ENCODE peak calls at places on chromosomes 2 and 18, in six cellular contexts. B is NCI-H345, I is 8988T, D is fibroblast of pulmonary artery, Y is posterior cingulate gyrus, A is posterior vena cava. C is an unnamed sample.
A peak's percentile ranks its signal among the peaks of the same experiment; 100 is the strongest.

GRCh38 chr2:12175323-12175722 is 428.9 kb downstream of the LPIN1 start:
- DNase-seq in D (no peak), A (no peak), I (no peak), Y (no peak), B (no peak), C (no peak)

GRCh38 chr2:190583507-190584337 is 49.2 kb upstream of the NEMP2 start:
- DNase-seq in D (no peak), A (no peak), I (no peak), B (peak; percentile 65), Y (no peak), C (no peak)

GRCh38 chr2:218332288-218332687 is 24.4 kb upstream of the CATIP start:
- DNase-seq in A (peak; percentile 79), Y (no peak), I (no peak), B (no peak), D (no peak), C (no peak)

GRCh38 chr2:19725392-19725791 is 176.4 kb downstream of the TTC32 start:
- DNase-seq in B (no peak), A (no peak), I (no peak), D (no peak), Y (no peak), C (no peak)

GRCh38 chr2:10839813-10840212 is 27.2 kb upstream of the PDIA6 start:
- DNase-seq in A (peak; percentile 58), I (no peak), D (peak; percentile 42), Y (no peak), B (no peak), C (peak; percentile 65)

GRCh38 chr2:227456772-227457171 is 15.2 kb upstream of the AGFG1 start:
- DNase-seq in Y (no peak), D (no peak), A (no peak), I (no peak), B (no peak), C (no peak)

GRCh38 chr2:152335851-152336102 is 803 bp downstream of the FMNL2 start:
- DNase-seq in I (no peak), D (no peak), B (peak; percentile 41), A (no peak), Y (peak; percentile 21), C (no peak)

GRCh38 chr18:44198296-44199284 is 482.1 kb upstream of the SETBP1 start:
- DNase-seq in I (no peak), A (no peak), B (peak; percentile 27), D (no peak), Y (no peak), C (no peak)

GRCh38 chr2:19675003-19675629 is 226.7 kb downstream of the TTC32 start:
- DNase-seq in B (no peak), D (no peak), A (no peak), Y (no peak), I (no peak), C (no peak)

GRCh38 chr2:71605173-71605641 is 151.8 kb downstream of the DYSF start:
- DNase-seq in D (peak; percentile 34), B (no peak), I (peak; percentile 6), A (peak; percentile 49), Y (no peak), C (no peak)

GRCh38 chr2:120480903-120481445 is 135.0 kb downstream of the INHBB start:
- DNase-seq in D (no peak), B (no peak), Y (no peak), I (no peak), A (no peak), C (no peak)

GRCh38 chr18:78649421-78649820 is 330.2 kb upstream of the SALL3 start:
- DNase-seq in A (peak; percentile 44), I (no peak), Y (no peak), B (no peak), D (no peak), C (no peak)

GRCh38 chr2:239772721-239773120 is 252.4 kb downstream of the NDUFA10 start:
- DNase-seq in A (no peak), B (no peak), D (no peak), I (no peak), Y (no peak), C (no peak)

GRCh38 chr2:40283111-40283909 is 168.6 kb downstream of the SLC8A1 start:
- DNase-seq in Y (no peak), A (no peak), D (no peak), B (no peak), I (no peak), C (no peak)

GRCh38 chr18:74183110-74183509 is 34.8 kb downstream of the TIMM21 start:
- DNase-seq in Y (no peak), D (no peak), B (peak; percentile 33), A (no peak), I (no peak), C (no peak)

GRCh38 chr2:41621578-41621977 is 426.2 kb upstream of the PKDCC start:
- DNase-seq in A (no peak), D (no peak), Y (no peak), I (no peak), B (peak; percentile 13), C (no peak)

GRCh38 chr2:42895134-42895795 is 102.9 kb upstream of the HAAO start:
- DNase-seq in A (no peak), I (no peak), D (no peak), B (no peak), Y (no peak), C (no peak)